ENCODE peak calls at places on chromosomes 1 and 21, in five cellular contexts. S, N, A, L and E are unnamed samples.

GRCh38 chr1:59926381-59927243 is at the start of gene CYP2J2:
- DNase-seq in S (peak), N (peak), A (peak), L (peak), E (peak)

GRCh38 chr1:61104213-61104612 is 21.9 kb downstream of the NFIA start:
- DNase-seq in S (no peak), N (no peak), A (no peak), L (no peak), E (no peak)

GRCh38 chr1:197619008-197619640 is 156.2 kb downstream of the DENND1B start:
- DNase-seq in S (no peak), N (peak), A (peak), L (no peak), E (peak)

GRCh38 chr1:89907669-89908293 is 86.9 kb downstream of the LRRC8D start:
- DNase-seq in S (peak), N (peak), A (peak), L (peak), E (no peak)

GRCh38 chr1:39568208-39568607 is 8.4 kb downstream of the PABPC4 start:
- DNase-seq in S (no peak), N (no peak), A (no peak), L (no peak), E (no peak)

GRCh38 chr1:242239394-242239793 is 240.5 kb upstream of the MAP1LC3C start:
- DNase-seq in S (no peak), N (no peak), A (no peak), L (no peak), E (no peak)

GRCh38 chr1:18542351-18542750 is 61.6 kb downstream of the KLHDC7A start:
- DNase-seq in S (no peak), N (no peak), A (no peak), L (no peak), E (peak)

GRCh38 chr1:3543076-3544049 is 67.9 kb downstream of the MEGF6 start:
- DNase-seq in S (peak), N (peak), A (peak), L (peak), E (no peak)

GRCh38 chr1:206566976-206567375 is 45.3 kb downstream of the EIF2D start:
- DNase-seq in S (no peak), N (no peak), A (no peak), L (no peak), E (no peak)

GRCh38 chr1:104488296-104489015 is 738.8 kb downstream of the AMY1C start:
- DNase-seq in S (no peak), N (no peak), A (no peak), L (no peak), E (peak)
- H2AFZ ChIP-seq in S (no peak), N (no peak), A (no peak), L (no peak), E (no peak)

GRCh38 chr21:39373634-39374033 is 24.7 kb upstream of the HMGN1 start:
- DNase-seq in S (peak), N (peak), A (peak), L (peak), E (peak)
- TF ChIP-seq CTCF in S (peak), N (peak), A (peak), L (peak), E (peak)

GRCh38 chr1:162232034-162232433 is 144.6 kb downstream of the SPATA46 start:
- DNase-seq in S (no peak), N (no peak), A (no peak), L (no peak), E (no peak)
- H2AFZ ChIP-seq in S (no peak), N (no peak), A (no peak), L (no peak), E (no peak)

GRCh38 chr1:5917591-5918274 is 74.5 kb downstream of the NPHP4 start:
- DNase-seq in S (peak), N (no peak), A (no peak), L (peak), E (no peak)

GRCh38 chr1:5918275-5918649 is 74.0 kb downstream of the NPHP4 start:
- DNase-seq in S (no peak), N (no peak), A (no peak), L (no peak), E (no peak)

GRCh38 chr1:5915587-5916571 is 76.3 kb downstream of the NPHP4 start:
- DNase-seq in S (peak), N (peak), A (peak), L (peak), E (peak)

GRCh38 chr1:5916572-5917280 is 75.5 kb downstream of the NPHP4 start:
- DNase-seq in S (peak), N (no peak), A (no peak), L (no peak), E (no peak)

DNA sequence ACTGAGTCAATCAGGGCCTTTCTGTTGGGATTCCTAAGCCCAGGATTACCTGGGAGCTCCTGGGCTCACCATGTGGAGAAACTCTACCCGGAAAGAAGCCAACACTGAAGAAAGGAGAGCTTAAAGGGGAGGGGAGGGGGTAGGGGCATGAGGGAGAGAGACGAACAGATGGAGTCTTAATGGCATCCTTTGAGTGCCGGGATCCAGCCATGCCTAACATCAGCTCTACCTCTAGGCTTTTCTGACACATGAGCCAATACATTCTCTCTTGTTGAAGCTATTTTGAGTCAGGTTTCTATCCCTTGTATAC is 75.0 kb downstream of the NPHP4 start:
- DNase-seq in S (peak), N (no peak), A (no peak), L (no peak), E (no peak)
- TF ChIP-seq CTCF in S (no peak), N (no peak), A (no peak), L (no peak), E (no peak)

GRCh38 chr1:234476172-234476571 is 2.8 kb downstream of the TARBP1 start:
- DNase-seq in S (no peak), N (no peak), A (no peak), L (no peak), E (no peak)
- H2AFZ ChIP-seq in S (no peak), N (no peak), A (no peak), L (no peak), E (no peak)

GRCh38 chr1:15847100-15847892 is at the start of gene SPEN:
- DNase-seq in S (peak), N (peak), A (peak), L (peak), E (peak)
- TF ChIP-seq CTCF in S (peak), N (no peak), A (no peak), L (peak), E (no peak)